ENCODE peak calls at places on chromosomes 3 and 15, in four cellular contexts. One of them, this sample, is unnamed.

GRCh38 chr3:72848703-72849081 is 447 bp upstream of the SHQ1 start:
- DNase-seq in HepG2: no peak
- DNase-seq in WTC11: no peak
- DNase-seq in HCT116: no peak
- DNase-seq in this sample: peak

GRCh38 chr3:48514431-48515227 is 10.7 kb upstream of the SHISA5 start:
- DNase-seq in HepG2: no peak
- DNase-seq in WTC11: no peak
- DNase-seq in HCT116: no peak
- DNase-seq in this sample: no peak

GRCh38 chr3:16828815-16829214 is 55.9 kb upstream of the PLCL2 start:
- DNase-seq in HepG2: no peak
- DNase-seq in WTC11: peak
- DNase-seq in HCT116: peak
- DNase-seq in this sample: peak

GRCh38 chr3:69009559-69010410 is 3.7 kb downstream of the EOGT start:
- DNase-seq in HepG2: no peak
- DNase-seq in WTC11: peak
- DNase-seq in HCT116: no peak
- DNase-seq in this sample: no peak

GRCh38 chr15:89656116-89656815 is 999 bp upstream of the KIF7 start:
- DNase-seq in HepG2: no peak
- DNase-seq in WTC11: no peak
- DNase-seq in HCT116: no peak
- DNase-seq in this sample: no peak

GRCh38 chr15:42149493-42150245 is 6.8 kb downstream of the PLA2G4F start:
- DNase-seq in HepG2: peak
- DNase-seq in WTC11: no peak
- DNase-seq in HCT116: no peak
- DNase-seq in this sample: no peak

GRCh38 chr15:48579945-48580671 is 65.4 kb downstream of the FBN1 start:
- DNase-seq in HepG2: no peak
- DNase-seq in WTC11: no peak
- DNase-seq in HCT116: no peak
- DNase-seq in this sample: no peak

GRCh38 chr15:83320831-83321230 is 36.4 kb upstream of the BNC1 start:
- DNase-seq in HepG2: no peak
- DNase-seq in WTC11: no peak
- DNase-seq in HCT116: no peak
- DNase-seq in this sample: no peak

GRCh38 chr3:10554236-10554611 is 48.8 kb upstream of the ATP2B2 start:
- DNase-seq in HepG2: no peak
- DNase-seq in WTC11: no peak
- DNase-seq in HCT116: no peak
- DNase-seq in this sample: no peak

GRCh38 chr3:61894988-61895935 is 333.9 kb downstream of the PTPRG start:
- DNase-seq in HepG2: peak
- DNase-seq in WTC11: no peak
- DNase-seq in HCT116: peak
- DNase-seq in this sample: peak

GRCh38 chr3:24389108-24390090 is 105.3 kb downstream of the THRB start:
- DNase-seq in HepG2: no peak
- DNase-seq in WTC11: no peak
- DNase-seq in HCT116: no peak
- DNase-seq in this sample: no peak

GRCh38 chr3:170585008-170585936 is 603 bp downstream of the SLC7A14 start:
- DNase-seq in HepG2: no peak
- DNase-seq in WTC11: peak
- DNase-seq in HCT116: no peak
- DNase-seq in this sample: no peak

GRCh38 chr3:161314836-161315391 is 56.4 kb downstream of the SPTSSB start:
- DNase-seq in HepG2: no peak
- DNase-seq in WTC11: no peak
- DNase-seq in HCT116: no peak
- DNase-seq in this sample: no peak

GRCh38 chr15:50330921-50331320 is 24.1 kb downstream of the GABPB1 start:
- DNase-seq in HepG2: no peak
- DNase-seq in WTC11: no peak
- DNase-seq in HCT116: no peak
- DNase-seq in this sample: no peak

GRCh38 chr3:19173945-19174344 is 25.6 kb downstream of the KCNH8 start:
- DNase-seq in HepG2: no peak
- DNase-seq in WTC11: peak
- DNase-seq in HCT116: no peak
- DNase-seq in this sample: no peak

GRCh38 chr3:193874997-193875593 is 260.9 kb upstream of the HES1 start:
- DNase-seq in HepG2: no peak
- DNase-seq in WTC11: no peak
- DNase-seq in HCT116: no peak
- DNase-seq in this sample: no peak

GRCh38 chr15:31499953-31500808 is 173.5 kb downstream of the KLF13 start:
- DNase-seq in HepG2: no peak
- DNase-seq in WTC11: no peak
- DNase-seq in HCT116: no peak
- DNase-seq in this sample: no peak

GRCh38 chr15:78038585-78039247 is 38.8 kb downstream of the TBC1D2B start:
- DNase-seq in HepG2: no peak
- DNase-seq in WTC11: no peak
- DNase-seq in HCT116: no peak
- DNase-seq in this sample: no peak

GRCh38 chr3:58824285-58824684 is 157.7 kb upstream of the FAM3D start:
- DNase-seq in HepG2: peak
- DNase-seq in WTC11: peak
- DNase-seq in HCT116: peak
- DNase-seq in this sample: peak

GRCh38 chr3:4097801-4098200 is 205.4 kb upstream of the SETMAR start:
- DNase-seq in HepG2: no peak
- DNase-seq in WTC11: no peak
- DNase-seq in HCT116: no peak
- DNase-seq in this sample: no peak

GRCh38 chr3:15478300-15478979 is 43.1 kb downstream of the COLQ start:
- DNase-seq in HepG2: no peak
- DNase-seq in WTC11: no peak
- DNase-seq in HCT116: no peak
- DNase-seq in this sample: no peak

GRCh38 chr3:171116365-171116764 is 89.8 kb upstream of the SLC2A2 start:
- DNase-seq in HepG2: no peak
- DNase-seq in WTC11: no peak
- DNase-seq in HCT116: no peak
- DNase-seq in this sample: no peak

GRCh38 chr3:48446425-48447193 is at the start of gene ATRIP:
- DNase-seq in HepG2: peak
- DNase-seq in WTC11: peak
- DNase-seq in HCT116: peak
- DNase-seq in this sample: peak

GRCh38 chr3:166304509-166305063 is 467.4 kb upstream of the BCHE start:
- DNase-seq in HepG2: no peak
- DNase-seq in WTC11: no peak
- DNase-seq in HCT116: no peak
- DNase-seq in this sample: no peak

GRCh38 chr3:52265387-52265786 is 13.1 kb downstream of the WDR82 start:
- DNase-seq in HepG2: no peak
- DNase-seq in WTC11: no peak
- DNase-seq in HCT116: no peak
- DNase-seq in this sample: no peak

GRCh38 chr3:108804437-108804836 is 18.1 kb upstream of the TRAT1 start:
- DNase-seq in HepG2: no peak
- DNase-seq in WTC11: no peak
- DNase-seq in HCT116: no peak
- DNase-seq in this sample: no peak

GRCh38 chr15:50108446-50108845 is 10.6 kb downstream of the ATP8B4 start:
- DNase-seq in HepG2: no peak
- DNase-seq in WTC11: no peak
- DNase-seq in HCT116: no peak
- DNase-seq in this sample: peak

DNA sequence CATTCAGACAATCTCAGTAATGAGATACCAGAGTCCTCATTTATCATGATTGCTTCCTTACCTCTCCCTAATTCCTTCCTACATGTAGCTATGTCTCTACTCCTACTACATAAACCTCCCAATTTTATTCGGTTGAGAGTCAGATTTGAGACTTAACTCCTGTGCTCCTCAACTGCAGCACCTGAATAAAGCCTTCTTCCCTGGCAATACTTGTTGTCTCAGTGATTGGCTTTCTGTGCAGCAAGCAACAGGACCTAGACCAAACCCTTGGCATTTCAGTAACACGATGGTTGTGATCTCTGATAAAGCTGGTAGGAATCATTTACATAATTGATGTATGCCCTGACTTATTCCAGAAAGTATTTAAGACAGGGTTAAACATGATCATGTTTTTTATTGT is 106.7 kb upstream of the NANOGP8 start:
- DNase-seq in HepG2: no peak
- DNase-seq in WTC11: no peak
- DNase-seq in HCT116: no peak
- DNase-seq in this sample: no peak
- TF ChIP-seq MAX in HepG2: no peak
- TF ChIP-seq MAX in WTC11: no peak
- TF ChIP-seq MAX in HCT116: no peak
- TF ChIP-seq MAX in this sample: no peak

GRCh38 chr3:42980209-42980608 is 1.1 kb downstream of the GASK1A start:
- DNase-seq in HepG2: no peak
- DNase-seq in WTC11: peak
- DNase-seq in HCT116: no peak
- DNase-seq in this sample: no peak
- TF ChIP-seq MAX in HepG2: no peak
- TF ChIP-seq MAX in WTC11: no peak
- TF ChIP-seq MAX in HCT116: no peak
- TF ChIP-seq MAX in this sample: no peak

GRCh38 chr15:40787991-40788390 is 18.2 kb downstream of the C15orf62 start:
- DNase-seq in HepG2: no peak
- DNase-seq in WTC11: no peak
- DNase-seq in HCT116: no peak
- DNase-seq in this sample: no peak

GRCh38 chr15:40785814-40786213 is 16.0 kb downstream of the C15orf62 start:
- DNase-seq in HepG2: no peak
- DNase-seq in WTC11: no peak
- DNase-seq in HCT116: no peak
- DNase-seq in this sample: no peak

GRCh38 chr15:40785158-40785557 is 15.4 kb downstream of the C15orf62 start:
- DNase-seq in HepG2: no peak
- DNase-seq in WTC11: no peak
- DNase-seq in HCT116: no peak
- DNase-seq in this sample: no peak

GRCh38 chr15:40789119-40789518 is 17.8 kb upstream of the ZFYVE19 start:
- DNase-seq in HepG2: no peak
- DNase-seq in WTC11: no peak
- DNase-seq in HCT116: no peak
- DNase-seq in this sample: no peak

DNA sequence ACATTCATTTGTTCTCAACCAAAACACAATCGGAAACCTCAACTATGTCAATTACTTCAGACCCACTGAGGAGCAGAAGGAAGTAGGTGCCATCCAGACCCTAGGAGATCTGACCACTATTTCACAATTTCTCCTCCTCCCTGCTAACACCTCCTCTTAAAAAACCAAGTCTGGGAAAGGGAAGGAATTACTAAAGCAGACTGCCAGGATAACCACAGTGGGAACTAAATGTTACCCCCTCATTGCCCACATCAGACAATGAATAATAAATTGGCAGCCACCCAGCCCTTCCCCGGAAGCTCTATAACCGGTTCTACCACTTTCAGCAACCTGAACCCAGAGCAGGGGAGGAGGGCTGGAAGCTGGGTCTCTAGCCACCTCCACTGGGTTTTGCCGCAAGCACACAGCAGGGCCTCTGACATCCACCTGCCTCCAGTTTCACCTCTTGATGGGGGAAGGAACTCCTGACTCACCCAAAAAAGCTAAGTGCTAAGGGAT is 17.6 kb downstream of the C15orf62 start:
- DNase-seq in HepG2: no peak
- DNase-seq in WTC11: peak
- DNase-seq in HCT116: peak
- DNase-seq in this sample: peak
- TF ChIP-seq MAX in HepG2: no peak
- TF ChIP-seq MAX in WTC11: no peak
- TF ChIP-seq MAX in HCT116: no peak
- TF ChIP-seq MAX in this sample: no peak

GRCh38 chr3:188553569-188553968 is 399.6 kb downstream of the LPP start:
- DNase-seq in HepG2: no peak
- DNase-seq in WTC11: no peak
- DNase-seq in HCT116: no peak
- DNase-seq in this sample: no peak
- TF ChIP-seq MAX in HepG2: no peak
- TF ChIP-seq MAX in WTC11: no peak
- TF ChIP-seq MAX in HCT116: no peak
- TF ChIP-seq MAX in this sample: no peak

GRCh38 chr15:92908369-92909057 is 8.4 kb downstream of the CHD2 start:
- DNase-seq in HepG2: no peak
- DNase-seq in WTC11: no peak
- DNase-seq in HCT116: no peak
- DNase-seq in this sample: peak
- TF ChIP-seq MAX in HepG2: no peak
- TF ChIP-seq MAX in WTC11: no peak
- TF ChIP-seq MAX in HCT116: no peak
- TF ChIP-seq MAX in this sample: no peak

GRCh38 chr3:49812916-49813496 is 747 bp downstream of the UBA7 start:
- DNase-seq in HepG2: no peak
- DNase-seq in WTC11: no peak
- DNase-seq in HCT116: no peak
- DNase-seq in this sample: no peak

GRCh38 chr3:49813497-49814174 is at the start of gene UBA7:
- DNase-seq in HepG2: peak
- DNase-seq in WTC11: no peak
- DNase-seq in HCT116: no peak
- DNase-seq in this sample: peak
- TF ChIP-seq MAX in HepG2: no peak
- TF ChIP-seq MAX in WTC11: no peak
- TF ChIP-seq MAX in HCT116: no peak
- TF ChIP-seq MAX in this sample: no peak

GRCh38 chr3:13272831-13273603 is 147.1 kb downstream of the NUP210 start:
- DNase-seq in HepG2: no peak
- DNase-seq in WTC11: no peak
- DNase-seq in HCT116: no peak
- DNase-seq in this sample: no peak
- TF ChIP-seq MAX in HepG2: no peak
- TF ChIP-seq MAX in WTC11: no peak
- TF ChIP-seq MAX in HCT116: no peak
- TF ChIP-seq MAX in this sample: no peak

DNA sequence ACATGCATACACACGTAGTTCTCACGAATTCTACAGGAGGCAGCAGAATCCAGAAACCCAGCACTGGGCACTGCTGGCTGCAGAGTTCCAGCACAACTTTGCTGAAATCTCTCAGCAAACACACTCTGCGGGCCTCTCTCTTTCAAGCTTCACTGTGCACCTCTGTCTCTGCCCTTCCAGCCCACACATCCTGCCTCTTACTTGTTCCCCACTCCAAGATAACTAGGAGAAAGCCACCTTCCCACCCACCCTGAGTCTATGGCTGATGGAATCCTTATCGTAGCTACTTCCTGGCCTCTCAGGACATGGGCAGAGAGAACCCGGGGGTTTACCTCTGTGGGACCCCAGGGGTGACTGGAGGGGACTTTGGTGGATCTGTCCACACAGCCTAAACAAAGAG is 11.9 kb downstream of the ANP32A start:
- DNase-seq in HepG2: no peak
- DNase-seq in WTC11: no peak
- DNase-seq in HCT116: no peak
- DNase-seq in this sample: no peak
- TF ChIP-seq MAX in HepG2: no peak
- TF ChIP-seq MAX in WTC11: no peak
- TF ChIP-seq MAX in HCT116: no peak
- TF ChIP-seq MAX in this sample: no peak